ENCODE peak calls at places on chromosomes 16 and 17, in six cellular contexts. F is CD8-positive, alpha-beta T cell; C is cardiac muscle cell; M is sigmoid colon; Z is heart right ventricle; W is breast epithelium. R is an unnamed sample. For H3K27me3, the result is how much of the 10 kb centered on the place peaks cover.

GRCh38 chr17:7557825-7558543 is 566 bp upstream of the TNFSF13 start:
- DNase-seq in F (no peak), C (peak), M (peak), Z (peak), W (peak), R (peak)

GRCh38 chr16:89575247-89576172 is at the start of gene CPNE7:
- DNase-seq in F (no peak), C (no peak), M (no peak), Z (no peak), W (no peak), R (no peak)

GRCh38 chr17:76866774-76867577 is 1.2 kb upstream of the MGAT5B start:
- DNase-seq in F (no peak), C (peak), M (no peak), Z (no peak), W (no peak), R (no peak)

GRCh38 chr16:60123387-60124023 is 1389.4 kb upstream of the GOT2 start:
- DNase-seq in F (no peak), C (no peak), M (no peak), Z (no peak), W (no peak), R (no peak)

GRCh38 chr17:6654816-6655731 is 3.5 kb downstream of the C17orf100 start:
- DNase-seq in F (no peak), C (no peak), M (no peak), Z (no peak), W (no peak), R (no peak)

GRCh38 chr16:88504489-88505404 is 51.7 kb downstream of the ZFPM1 start:
- DNase-seq in F (no peak), C (no peak), M (no peak), Z (no peak), W (no peak), R (peak)

GRCh38 chr16:2121853-2122252 is 13.8 kb downstream of the PKD1 start:
- DNase-seq in F (no peak), C (no peak), M (peak), Z (peak), W (no peak), R (no peak)

GRCh38 chr17:46818929-46819859 is 702 bp upstream of the WNT3 start:
- DNase-seq in F (peak), C (no peak), M (no peak), Z (no peak), W (no peak), R (no peak)

GRCh38 chr17:3740611-3741073 is 16.9 kb downstream of the HASPIN start:
- DNase-seq in F (peak), C (no peak), M (no peak), Z (no peak), W (no peak), R (no peak)

GRCh38 chr17:75983501-75984181 is 4.6 kb downstream of the TEN1 start:
- DNase-seq in F (no peak), C (peak), M (no peak), Z (no peak), W (no peak), R (no peak)

GRCh38 chr16:66402166-66402565 is 24.9 kb upstream of the BEAN1 start:
- DNase-seq in F (no peak), C (no peak), M (no peak), Z (no peak), W (no peak), R (no peak)

GRCh38 chr16:85005278-85006069 is 5.9 kb downstream of the ZDHHC7 start:
- DNase-seq in F (no peak), C (no peak), M (peak), Z (no peak), W (no peak), R (no peak)

GRCh38 chr16:4486126-4486893 is 10.1 kb downstream of the HMOX2 start:
- DNase-seq in F (no peak), C (no peak), M (no peak), Z (no peak), W (no peak), R (no peak)

GRCh38 chr16:69417537-69418199 is 6.8 kb upstream of the CYB5B start:
- DNase-seq in F (no peak), C (peak), M (no peak), Z (no peak), W (no peak), R (no peak)

GRCh38 chr16:48210747-48211146 is 33.4 kb upstream of the LONP2 start:
- DNase-seq in F (no peak), C (no peak), M (no peak), Z (no peak), W (peak), R (no peak)

GRCh38 chr16:66874079-66874775 is 6.1 kb upstream of the PDP2 start:
- DNase-seq in F (no peak), C (peak), M (no peak), Z (no peak), W (no peak), R (peak)

GRCh38 chr17:68854509-68854908 is 100.7 kb downstream of the ABCA8 start:
- DNase-seq in F (no peak), C (no peak), M (no peak), Z (no peak), W (no peak), R (no peak)

GRCh38 chr17:42891539-42892152 is 9.0 kb upstream of the G6PC1 start:
- DNase-seq in F (no peak), C (no peak), M (peak), Z (peak), W (no peak), R (peak)

GRCh38 chr16:69620564-69620963 is 54.8 kb downstream of the NFAT5 start:
- DNase-seq in F (no peak), C (peak), M (no peak), Z (no peak), W (no peak), R (no peak)

GRCh38 chr17:82776454-82776853 is 24.6 kb downstream of the TBCD start:
- DNase-seq in F (no peak), C (no peak), M (no peak), Z (no peak), W (no peak), R (no peak)

GRCh38 chr16:13835357-13835756 is 84.6 kb upstream of the ERCC4 start:
- DNase-seq in F (no peak), C (no peak), M (no peak), Z (no peak), W (no peak), R (no peak)

GRCh38 chr17:15659236-15659635 is 24.9 kb downstream of the TRIM16 start:
- DNase-seq in F (no peak), C (no peak), M (no peak), Z (no peak), W (no peak), R (peak)

GRCh38 chr17:82009413-82009812 is 13.3 kb downstream of the CENPX start:
- DNase-seq in F (no peak), C (no peak), M (no peak), Z (no peak), W (no peak), R (no peak)

GRCh38 chr16:88634994-88635670 is 3.2 kb upstream of the IL17C start:
- DNase-seq in F (no peak), C (no peak), M (no peak), Z (peak), W (no peak), R (no peak)

GRCh38 chr17:66716236-66717026 is 118.5 kb upstream of the CACNG5 start:
- DNase-seq in F (peak), C (peak), M (no peak), Z (no peak), W (no peak), R (peak)

GRCh38 chr16:80788016-80788415 is 16.4 kb downstream of the CDYL2 start:
- DNase-seq in F (no peak), C (no peak), M (no peak), Z (no peak), W (no peak), R (no peak)

GRCh38 chr17:76793775-76794174 is 55.9 kb downstream of the MFSD11 start:
- DNase-seq in F (no peak), C (peak), M (no peak), Z (no peak), W (no peak), R (peak)

GRCh38 chr17:15091825-15092224 is 173.3 kb downstream of the PMP22 start:
- DNase-seq in F (no peak), C (no peak), M (no peak), Z (no peak), W (no peak), R (no peak)

GRCh38 chr17:9044796-9045470 is 23.6 kb downstream of the NTN1 start:
- DNase-seq in F (no peak), C (no peak), M (no peak), Z (no peak), W (no peak), R (peak)

GRCh38 chr16:22162658-22163009 is 328 bp downstream of the SDR42E2 start:
- DNase-seq in F (no peak), C (no peak), M (no peak), Z (no peak), W (no peak), R (no peak)

GRCh38 chr17:41301916-41302901 is at the start of gene KRTAP29-1:
- DNase-seq in F (no peak), C (no peak), M (no peak), Z (peak), W (no peak), R (no peak)

GRCh38 chr17:34728771-34729310 is 149.5 kb downstream of the TMEM132E start:
- DNase-seq in F (no peak), C (no peak), M (peak), Z (no peak), W (no peak), R (no peak)

GRCh38 chr17:1485311-1485747 is 7.2 kb downstream of the MYO1C start:
- DNase-seq in F (no peak), C (peak), M (no peak), Z (peak), W (no peak), R (no peak)

GRCh38 chr16:81401035-81401950 is 43.3 kb upstream of the CMIP start:
- DNase-seq in F (no peak), C (peak), M (peak), Z (no peak), W (peak), R (peak)

GRCh38 chr17:42354956-42355843 is 33.0 kb downstream of the STAT3 start:
- DNase-seq in F (no peak), C (peak), M (no peak), Z (no peak), W (no peak), R (no peak)

GRCh38 chr16:24013733-24014645 is 178.2 kb downstream of the PRKCB start:
- DNase-seq in F (peak), C (no peak), M (no peak), Z (no peak), W (no peak), R (peak)
- H3K4me3 ChIP-seq in F (no peak), C (no peak), M (no peak), Z (no peak), W (no peak), R (no peak)

DNA sequence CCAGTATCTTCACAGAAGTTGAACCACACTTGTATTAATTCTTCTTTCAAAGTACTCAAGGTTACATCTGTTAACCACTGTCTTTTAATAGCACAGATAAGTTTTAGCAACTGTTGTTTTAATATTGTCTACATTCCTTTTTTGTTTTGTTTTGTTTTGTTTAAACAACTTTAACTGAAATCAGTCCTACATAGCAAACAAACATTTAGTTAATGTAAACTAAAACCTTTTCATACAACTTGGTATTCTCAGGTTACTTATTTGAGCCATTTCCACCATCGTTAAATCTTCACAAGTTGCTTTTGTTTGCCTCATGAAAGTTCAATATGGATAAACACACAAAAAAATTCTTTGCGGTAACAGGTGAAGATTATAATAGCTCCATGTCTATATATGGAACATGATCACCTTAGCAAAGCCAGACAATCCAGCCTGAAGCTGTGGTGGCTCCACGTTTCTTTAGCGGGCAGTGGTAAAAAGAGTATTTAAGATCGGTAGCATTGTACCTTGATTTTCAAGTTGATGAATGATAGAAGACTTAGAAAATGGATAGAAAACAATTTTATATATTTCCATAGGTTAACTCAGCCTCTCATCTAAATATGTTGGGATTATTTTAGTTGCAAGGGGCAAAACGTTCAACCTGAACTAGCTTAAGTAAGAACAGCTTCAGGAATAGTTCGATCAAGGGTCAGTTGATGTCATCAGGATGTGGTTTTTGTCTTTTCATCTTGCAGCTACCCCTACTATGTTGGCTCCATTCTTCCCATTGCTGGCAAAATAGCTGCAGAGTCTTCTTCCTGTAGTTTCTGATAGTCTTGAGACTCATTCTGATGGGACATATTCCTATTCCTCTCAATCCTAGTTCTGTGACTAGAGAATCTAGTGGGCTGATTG is 182.8 kb downstream of the FTO start:
- DNase-seq in F (no peak), C (no peak), M (no peak), Z (no peak), W (no peak), R (no peak)
- H3K27ac ChIP-seq in F (no peak), C (no peak), M (no peak), Z (no peak), W (peak), R (no peak)

DNA sequence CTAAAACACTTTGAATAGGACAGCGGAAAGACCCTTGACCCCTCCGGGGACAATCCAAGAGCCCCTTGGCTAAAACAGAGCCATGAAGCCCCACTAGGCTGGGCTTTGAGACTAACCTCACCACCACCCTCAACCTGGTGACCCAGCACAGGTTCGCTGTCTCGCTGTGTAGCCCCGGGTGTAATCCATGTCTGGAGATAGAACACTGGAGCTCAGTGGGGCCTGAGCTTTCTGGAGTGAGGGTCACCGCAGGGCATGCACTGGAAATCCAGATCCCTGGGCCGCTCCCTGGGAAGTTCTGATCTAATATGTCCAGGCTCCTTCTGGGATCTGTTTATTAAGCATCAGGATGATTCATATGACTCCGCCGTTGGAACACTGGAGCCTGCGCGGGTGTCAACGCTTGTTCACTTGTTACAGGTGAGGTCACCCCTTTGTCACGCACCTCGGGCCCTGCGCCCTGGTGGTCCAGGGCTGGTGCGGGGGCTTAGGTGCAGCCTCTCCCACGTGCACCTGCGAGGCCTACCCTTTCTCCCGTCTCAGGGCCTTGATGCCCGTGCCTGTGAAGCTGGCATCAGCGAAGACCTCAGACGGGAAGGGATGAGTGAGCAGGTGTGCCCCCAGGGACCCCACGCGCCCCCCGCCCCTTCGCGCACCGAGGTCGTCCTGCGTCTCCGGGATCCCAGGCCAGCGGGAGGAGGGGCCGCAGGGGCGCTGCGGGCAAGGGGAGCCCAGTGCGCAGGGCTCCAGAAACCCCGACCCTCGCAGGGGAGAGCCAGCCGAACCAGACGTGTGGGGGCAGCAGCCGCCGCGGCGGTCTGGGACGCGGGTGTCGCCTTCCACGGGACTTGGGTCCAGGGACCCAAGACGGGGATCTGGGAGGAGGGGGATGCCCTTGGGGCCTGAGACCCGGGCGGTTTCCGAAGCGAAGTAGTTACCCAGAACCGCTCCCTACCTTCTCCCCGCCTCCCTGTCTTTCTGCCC is 224.1 kb upstream of the FOXF1 start:
- DNase-seq in F (no peak), C (no peak), M (peak), Z (no peak), W (no peak), R (no peak)
- H3K27me3 ChIP-seq in F (under half), C (half or more), M (under half), Z (half or more), W (under half), R (under half)

GRCh38 chr16:57734925-57735754 is 430 bp upstream of the KATNB1 start:
- DNase-seq in F (peak), C (peak), M (peak), Z (peak), W (peak), R (peak)

GRCh38 chr16:57734308-57734924 is 1.2 kb upstream of the KATNB1 start:
- DNase-seq in F (peak), C (no peak), M (no peak), Z (no peak), W (no peak), R (no peak)

GRCh38 chr16:57738844-57739243 is 3.3 kb downstream of the KATNB1 start:
- DNase-seq in F (no peak), C (no peak), M (no peak), Z (no peak), W (no peak), R (no peak)

GRCh38 chr16:57735755-57736418 is at the start of gene KATNB1:
- DNase-seq in F (no peak), C (no peak), M (peak), Z (no peak), W (no peak), R (no peak)

DNA sequence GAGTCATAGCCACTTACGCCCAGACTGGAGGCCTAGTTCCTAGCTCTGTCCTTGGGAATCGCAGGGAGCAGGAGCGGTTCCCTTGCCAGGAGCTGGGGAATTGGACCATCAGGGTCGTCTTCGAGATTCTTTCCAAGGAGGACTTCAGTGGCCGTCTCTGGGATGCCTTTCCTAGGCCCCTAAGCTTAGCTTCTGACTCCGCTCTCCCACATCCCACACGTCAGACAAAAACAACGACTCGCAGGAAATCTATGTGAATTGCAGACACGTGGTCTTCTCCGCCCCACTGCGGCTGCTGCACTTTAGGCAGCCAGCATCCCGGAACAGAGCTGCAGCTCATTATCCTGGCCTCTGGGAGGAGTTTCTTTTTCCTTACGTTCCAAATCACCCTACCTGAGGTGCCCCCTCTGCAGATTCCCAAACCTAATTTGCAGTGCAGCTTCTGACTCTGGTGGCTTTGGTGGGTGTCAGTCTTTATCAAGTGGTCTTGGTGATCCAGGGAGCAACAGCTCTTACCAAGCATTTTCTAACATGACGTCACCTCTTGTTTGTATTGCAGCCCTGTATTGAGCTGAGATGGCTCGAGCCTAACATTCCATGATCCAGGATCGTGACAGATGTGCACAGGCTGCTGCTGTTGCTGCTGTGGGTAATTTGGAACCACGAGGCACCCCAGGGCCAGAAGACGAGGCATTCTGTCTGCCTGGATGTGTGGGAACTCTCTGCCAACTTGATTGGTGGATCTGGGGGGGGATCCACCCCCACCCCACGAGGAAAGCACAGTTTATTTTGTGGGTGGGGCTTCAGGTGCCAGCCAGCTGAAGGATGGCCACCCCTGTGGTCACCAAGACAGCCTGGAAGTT is 1.1 kb downstream of the KATNB1 start:
- DNase-seq in F (peak), C (peak), M (peak), Z (no peak), W (no peak), R (peak)
- H3K4me3 ChIP-seq in F (peak), C (peak), M (peak), Z (peak), W (peak), R (peak)

GRCh38 chr17:29617481-29618271 is 5.0 kb downstream of the CORO6 start:
- DNase-seq in F (peak), C (peak), M (peak), Z (peak), W (no peak), R (no peak)
- H3K27ac ChIP-seq in F (peak), C (peak), M (peak), Z (peak), W (peak), R (no peak)

DNA sequence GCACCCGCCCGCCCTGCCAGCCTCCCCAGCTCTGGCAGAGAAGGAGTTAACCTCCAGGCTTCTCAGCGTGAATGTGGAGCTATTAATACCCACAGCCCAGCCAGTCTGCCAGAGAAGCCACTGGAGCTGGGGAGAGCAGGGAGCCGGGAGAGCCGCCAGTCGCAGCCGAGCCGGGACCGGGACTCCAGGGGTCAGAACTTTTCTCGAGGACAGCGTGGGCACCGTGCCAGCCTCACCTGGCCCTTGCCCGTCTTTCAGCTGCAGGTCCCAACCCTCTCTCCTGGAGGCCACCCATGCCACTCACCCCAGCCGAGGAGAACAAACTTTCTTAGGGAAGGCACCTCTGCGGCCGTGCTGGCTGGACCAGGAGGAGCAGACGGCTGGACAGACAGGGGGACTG is 33.8 kb upstream of the SBK1 start:
- DNase-seq in F (no peak), C (peak), M (no peak), Z (peak), W (no peak), R (peak)
- H3K27me3 ChIP-seq in F (under half), C (under half), M (under half), Z (under half), W (under half), R (under half)

R was measured in SJCRH30.